ENCODE peak calls at places on chromosomes 6 and 20, in four cellular contexts. W is HL-60, K is K562, L is GM12878. X is an unnamed sample.

GRCh38 chr6:157811476-157812173 is 11.4 kb upstream of the SNX9 start:
- DNase-seq in W (no peak), K (peak; percentile 84), L (no peak), X (no peak)

GRCh38 chr20:24462461-24463010 is 6.9 kb upstream of the SYNDIG1 start:
- DNase-seq in W (no peak), K (no peak), L (no peak), X (no peak)

GRCh38 chr6:28988536-28989415 is 16.3 kb downstream of the ZNF311 start:
- DNase-seq in W (peak; percentile 83), K (peak; percentile 87), L (no peak), X (no peak)

GRCh38 chr6:40755046-40755681 is 168.0 kb upstream of the LRFN2 start:
- DNase-seq in W (no peak), K (no peak), L (no peak), X (no peak)

GRCh38 chr6:163667372-163668060 is 253.0 kb downstream of the QKI start:
- DNase-seq in W (peak; percentile 93), K (peak; percentile 20), L (peak; percentile 93), X (peak; percentile 68)

GRCh38 chr20:38156888-38157634 is 8.0 kb downstream of the TGM2 start:
- DNase-seq in W (no peak), K (no peak), L (no peak), X (no peak)

GRCh38 chr20:38165089-38165965 is at the start of gene TGM2:
- DNase-seq in W (peak; percentile 46), K (peak; percentile 92), L (peak; percentile 32), X (peak; percentile 71)

GRCh38 chr20:35907017-35907685 is 47.2 kb downstream of the SCAND1 start:
- DNase-seq in W (no peak), K (peak; percentile 77), L (no peak), X (no peak)

GRCh38 chr20:57432874-57433491 is 41.8 kb downstream of the RBM38 start:
- DNase-seq in W (peak; percentile 97), K (peak; percentile 89), L (peak; percentile 76), X (peak; percentile 94)

GRCh38 chr6:154159126-154159525 is 120.1 kb downstream of the OPRM1 start:
- DNase-seq in W (no peak), K (no peak), L (no peak), X (no peak)

GRCh38 chr20:50518270-50518721 is 8.1 kb downstream of the PTPN1 start:
- DNase-seq in W (no peak), K (no peak), L (no peak), X (no peak)

GRCh38 chr20:19603390-19603753 is 154.7 kb upstream of the RIN2 start:
- DNase-seq in W (no peak), K (no peak), L (no peak), X (no peak)

GRCh38 chr20:48180039-48180438 is 394.8 kb upstream of the SULF2 start:
- DNase-seq in W (no peak), K (no peak), L (no peak), X (no peak)

GRCh38 chr6:145209312-145209711 is 526.0 kb downstream of the EPM2A start:
- DNase-seq in W (no peak), K (no peak), L (no peak), X (no peak)

GRCh38 chr20:53735536-53736050 is 142.0 kb upstream of the ZNF217 start:
- DNase-seq in W (peak; percentile 54), K (no peak), L (no peak), X (no peak)

GRCh38 chr6:3869632-3870527 is 20.7 kb downstream of the FAM50B start:
- DNase-seq in W (no peak), K (no peak), L (no peak), X (no peak)

GRCh38 chr6:20722442-20722841 is 188.2 kb downstream of the CDKAL1 start:
- DNase-seq in W (no peak), K (no peak), L (no peak), X (no peak)

GRCh38 chr20:3446779-3447178 is 24.0 kb upstream of the ATRN start:
- DNase-seq in W (no peak), K (peak; percentile 80), L (no peak), X (no peak)

GRCh38 chr6:135030532-135031178 is 24.0 kb downstream of the HBS1L start:
- DNase-seq in W (no peak), K (no peak), L (no peak), X (no peak)

GRCh38 chr6:87982134-87982533 is 65.5 kb upstream of the SPACA1 start:
- DNase-seq in W (no peak), K (no peak), L (no peak), X (no peak)

GRCh38 chr6:7909323-7910276 is 988 bp downstream of the TXNDC5 start:
- DNase-seq in W (peak; percentile 40), K (peak; percentile 78), L (no peak), X (peak; percentile 53)

GRCh38 chr6:124964084-124964763 is 2.0 kb downstream of the RNF217 start:
- DNase-seq in W (no peak), K (peak; percentile 42), L (no peak), X (no peak)

GRCh38 chr6:81031429-81031828 is 721.1 kb downstream of the TENT5A start:
- DNase-seq in W (no peak), K (no peak), L (no peak), X (no peak)

GRCh38 chr6:84304881-84305280 is 77.4 kb upstream of the CEP162 start:
- DNase-seq in W (no peak), K (no peak), L (no peak), X (no peak)

GRCh38 chr6:24951831-24952299 is 16.1 kb upstream of the RIPOR2 start:
- DNase-seq in W (peak; percentile 93), K (no peak), L (no peak), X (no peak)

GRCh38 chr6:37794825-37795224 is 24.7 kb upstream of the ZFAND3 start:
- DNase-seq in W (no peak), K (no peak), L (no peak), X (no peak)

GRCh38 chr6:80249897-80250296 is 143.4 kb downstream of the BCKDHB start:
- DNase-seq in W (no peak), K (peak; percentile 49), L (no peak), X (no peak)

DNA sequence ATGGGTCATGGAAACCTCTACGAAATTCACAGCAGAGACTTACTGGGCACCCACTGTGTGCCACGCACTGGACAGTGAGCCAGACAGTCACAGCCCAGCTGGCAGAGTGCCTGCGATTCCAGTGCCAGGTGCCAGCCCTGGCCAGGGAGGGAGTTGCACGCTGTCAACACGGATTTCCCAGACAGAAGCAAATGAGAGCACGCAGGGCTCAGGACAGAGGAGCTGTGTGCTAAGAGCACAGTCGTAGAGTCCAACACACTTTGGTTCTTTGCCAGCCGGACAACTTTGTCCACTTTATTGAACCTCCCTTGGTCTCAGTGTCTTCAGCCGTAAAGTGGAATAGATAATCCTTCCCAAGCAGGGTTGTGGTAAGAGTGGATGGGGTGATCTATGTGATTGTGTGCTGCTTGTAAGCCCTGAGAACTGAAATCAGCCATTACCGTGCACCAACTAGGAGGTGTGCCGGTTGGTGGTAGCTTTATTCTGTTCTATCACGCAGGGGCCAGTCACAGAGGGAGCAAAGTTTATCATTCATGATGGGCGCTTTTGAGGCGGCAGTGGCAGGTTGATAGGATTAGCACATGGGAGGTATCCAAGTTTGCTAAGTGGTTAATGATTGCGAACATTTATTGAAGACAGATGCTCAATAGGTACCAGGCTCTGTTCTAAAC is 40.6 kb downstream of the SIRPA start:
- DNase-seq in W (no peak), K (no peak), L (no peak), X (no peak)
- TF ChIP-seq SPI1 in W (no peak), K (no peak), L (no peak), X (no peak)

GRCh38 chr6:168367285-168367720 is 47.7 kb upstream of the DACT2 start:
- DNase-seq in W (no peak), K (no peak), L (no peak), X (no peak)
- TF ChIP-seq POLR2AphosphoS5 in W (no peak), K (no peak), L (no peak), X (no peak)

DNA sequence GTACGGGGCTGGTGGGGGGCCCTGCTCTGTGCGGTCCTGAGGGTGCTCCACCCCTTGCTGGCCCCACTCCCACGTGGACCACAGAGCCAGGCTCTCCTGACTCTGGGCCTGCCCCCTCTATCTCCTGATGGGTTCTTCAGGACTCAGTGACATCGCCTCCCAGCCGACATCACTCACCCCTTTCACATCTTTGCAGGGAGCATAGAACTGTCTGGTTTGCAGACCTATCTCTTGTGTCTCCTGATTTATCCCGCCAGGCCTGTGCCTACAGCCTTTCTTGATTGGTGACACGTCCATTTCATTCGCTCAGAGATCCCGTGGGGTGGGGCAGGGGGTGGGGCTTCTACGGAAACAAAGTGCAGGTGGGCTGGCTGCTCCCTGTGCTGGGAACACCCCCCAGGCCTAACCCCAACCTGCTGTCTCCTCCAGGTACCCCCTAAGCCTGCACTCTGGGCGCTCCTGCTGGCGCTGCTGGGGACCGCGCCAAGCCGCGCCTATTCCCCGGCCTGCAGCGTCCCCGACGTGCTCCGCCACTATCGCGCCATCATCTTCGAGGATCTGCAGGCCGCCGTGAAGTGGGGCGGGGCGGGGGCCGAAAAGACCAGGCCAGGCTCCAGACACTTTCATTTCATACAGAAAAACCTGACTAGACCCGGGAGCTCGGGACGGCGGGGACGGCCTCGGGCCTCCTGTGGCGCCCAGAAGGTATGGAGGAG is 1.7 kb downstream of the C20orf204 start:
- DNase-seq in W (no peak), K (peak; percentile 60), L (no peak), X (no peak)
- TF ChIP-seq SPI1 in W (no peak), K (no peak), L (no peak), X (no peak)

GRCh38 chr6:53347921-53348435 is 772 bp downstream of the ELOVL5 start:
- DNase-seq in W (peak; percentile 68), K (peak; percentile 77), L (no peak), X (no peak)
- TF ChIP-seq POLR2AphosphoS5 in W (no peak), K (peak; percentile 32), L (no peak), X (no peak)

X was measured in GM12891.